ENCODE peak calls at places on chromosome X, in four cellular contexts. J is IMR-90, O is H9, U is neuronal stem cell. E is an unnamed sample.

GRCh38 chrX:140509468-140510305 is 4.8 kb upstream of the SOX3 start:
- DNase-seq in U (no peak), J (no peak), O (peak), E (no peak)

GRCh38 chrX:111119341-111119740 is 23.4 kb downstream of the PAK3 start:
- DNase-seq in O (no peak), J (no peak), U (no peak), E (no peak)

GRCh38 chrX:130700629-130701028 is 202.4 kb downstream of the ENOX2 start:
- DNase-seq in O (no peak), J (no peak), U (no peak), E (no peak)

GRCh38 chrX:125205084-125205917 is 114.4 kb upstream of the TEX13C start:
- DNase-seq in U (peak), J (no peak), O (peak), E (peak)

GRCh38 chrX:6159468-6159867 is 69.2 kb downstream of the NLGN4X start:
- DNase-seq in J (no peak), O (no peak), U (no peak), E (no peak)

GRCh38 chrX:134654398-134655012 is 3.8 kb downstream of the PLAC1 start:
- DNase-seq in U (no peak), J (no peak), O (no peak), E (no peak)

GRCh38 chrX:53268173-53268572 is 13.2 kb downstream of the IQSEC2 start:
- DNase-seq in O (no peak), J (no peak), U (no peak), E (no peak)

GRCh38 chrX:133923113-133923512 is 62.3 kb downstream of the GPC3 start:
- DNase-seq in O (no peak), J (no peak), U (no peak), E (peak)

GRCh38 chrX:149631293-149632165 is at the start of gene TMEM185A:
- DNase-seq in U (peak), J (peak), O (peak), E (peak)

GRCh38 chrX:118698516-118699247 is 28.7 kb upstream of the IL13RA1 start:
- DNase-seq in U (no peak), O (no peak), J (peak), E (no peak)

GRCh38 chrX:883588-883987 is 253.0 kb downstream of the SHOX start:
- DNase-seq in U (no peak), J (no peak), O (peak), E (no peak)

GRCh38 chrX:150361777-150362351 is 1.3 kb upstream of the MAMLD1 start:
- DNase-seq in O (peak), U (no peak), J (peak), E (peak)

GRCh38 chrX:37349131-37350033 is at the start of gene PRRG1:
- DNase-seq in U (peak), J (peak), O (peak), E (peak)

GRCh38 chrX:135892781-135893180 is 463 bp downstream of the CT45A10 start:
- DNase-seq in J (no peak), U (no peak), O (no peak), E (no peak)

GRCh38 chrX:15349046-15349445 is 13.7 kb upstream of the PIGA start:
- DNase-seq in U (peak), O (peak), J (peak), E (peak)

GRCh38 chrX:129779747-129780146 is at the start of gene SASH3:
- DNase-seq in J (no peak), U (no peak), O (no peak), E (no peak)

GRCh38 chrX:118724775-118725174 is 2.6 kb upstream of the IL13RA1 start:
- DNase-seq in U (no peak), J (peak), O (no peak), E (peak)

GRCh38 chrX:12894074-12894691 is 12.2 kb upstream of the TLR8 start:
- DNase-seq in U (no peak), J (peak), O (no peak), E (peak)

GRCh38 chrX:110219920-110220319 is 98.0 kb downstream of the AMMECR1 start:
- DNase-seq in J (peak), U (no peak), O (no peak), E (peak)

GRCh38 chrX:12814434-12814833 is 23.2 kb downstream of the PRPS2 start:
- DNase-seq in O (peak), U (no peak), J (peak), E (peak)

GRCh38 chrX:9131066-9131465 is 97.1 kb upstream of the FAM9B start:
- DNase-seq in U (no peak), J (peak), O (no peak), E (no peak)

GRCh38 chrX:41922694-41923171 is 621 bp downstream of the CASK start:
- DNase-seq in O (peak), U (no peak), J (no peak), E (peak)

GRCh38 chrX:37470711-37471110 is 100.8 kb upstream of the LANCL3 start:
- DNase-seq in J (no peak), O (no peak), U (no peak), E (no peak)

GRCh38 chrX:9923357-9923756 is 43.8 kb upstream of the CLDN34 start:
- DNase-seq in J (no peak), O (no peak), U (no peak), E (no peak)

GRCh38 chrX:46325312-46325877 is 219.8 kb downstream of the ZNF674 start:
- DNase-seq in O (peak), U (no peak), J (peak), E (peak)

GRCh38 chrX:41313419-41313818 is 20.5 kb upstream of the DDX3X start:
- DNase-seq in J (peak), O (no peak), U (no peak), E (peak)

GRCh38 chrX:44844204-44844603 is 383 bp downstream of the DUSP21 start:
- DNase-seq in U (no peak), J (no peak), O (no peak), E (no peak)

GRCh38 chrX:132968282-132968681 is 9.9 kb upstream of the HS6ST2 start:
- DNase-seq in J (no peak), O (no peak), U (no peak), E (peak)

GRCh38 chrX:68018248-68019203 is 414.8 kb downstream of the OPHN1 start:
- DNase-seq in J (peak), U (peak), O (peak), E (peak)

GRCh38 chrX:150049647-150050046 is 111.4 kb upstream of the EOLA2 start:
- DNase-seq in O (no peak), J (peak), U (no peak), E (peak)

GRCh38 chrX:9494806-9495205 is 29.9 kb downstream of the TBL1X start:
- DNase-seq in J (peak), O (no peak), U (no peak), E (peak)

GRCh38 chrX:21158678-21159077 is 215.5 kb upstream of the CNKSR2 start:
- DNase-seq in O (no peak), J (no peak), U (no peak), E (no peak)

GRCh38 chrX:24260827-24261550 is 52.9 kb downstream of the SUPT20HL2 start:
- DNase-seq in O (no peak), J (peak), U (no peak), E (peak)

GRCh38 chrX:24357101-24357500 is 3.3 kb upstream of the SUPT20HL1 start:
- DNase-seq in O (no peak), J (peak), U (no peak), E (peak)

GRCh38 chrX:40581333-40581910 is 652 bp downstream of the ATP6AP2 start:
- DNase-seq in J (peak), O (no peak), U (no peak), E (peak)

GRCh38 chrX:1466971-1467561 is 14.4 kb upstream of the ASMTL start:
- DNase-seq in O (peak), J (no peak), U (no peak), E (no peak)

GRCh38 chrX:43953218-43953617 is 20.0 kb downstream of the NDP start:
- DNase-seq in O (no peak), J (peak), U (no peak), E (no peak)

GRCh38 chrX:12488220-12488619 is 303.0 kb upstream of the PRPS2 start:
- DNase-seq in U (no peak), O (no peak), J (no peak), E (no peak)

GRCh38 chrX:49079489-49080428 is at the start of gene WDR45:
- DNase-seq in J (peak), O (peak), U (peak), E (peak)
- H2AK5ac ChIP-seq in J (peak), O (no peak), U (no peak), E (peak)

GRCh38 chrX:22310779-22311178 is 38.1 kb downstream of the CBLL2 start:
- DNase-seq in O (no peak), J (peak), U (no peak), E (peak)

GRCh38 chrX:22314692-22315091 is 42.0 kb downstream of the CBLL2 start:
- DNase-seq in O (peak), J (peak), U (no peak), E (peak)

GRCh38 chrX:22314211-22314610 is 41.5 kb downstream of the CBLL2 start:
- DNase-seq in U (no peak), O (no peak), J (no peak), E (peak)

DNA sequence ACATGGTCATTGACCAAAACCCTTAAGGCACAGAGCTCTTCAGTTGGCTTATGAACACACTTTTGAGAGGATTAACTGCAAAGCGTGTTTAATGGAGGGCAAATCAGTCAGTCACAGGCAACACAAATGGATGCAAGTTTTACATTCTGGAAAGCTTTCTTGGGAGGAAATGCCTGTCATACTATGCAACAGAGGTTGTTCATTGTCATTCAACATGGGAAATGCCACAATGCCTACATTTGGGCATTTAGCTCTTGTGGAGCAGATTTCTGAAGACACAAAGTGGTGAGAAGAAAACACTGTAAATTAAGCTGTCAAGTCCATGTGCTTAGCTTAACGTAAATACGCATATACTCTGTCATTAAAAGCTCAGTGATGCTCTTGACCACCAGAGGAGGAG is 41.0 kb downstream of the CBLL2 start:
- DNase-seq in J (no peak), O (no peak), U (no peak), E (peak)
- H3K18ac ChIP-seq in J (no peak), O (no peak), U (no peak), E (no peak)

DNA sequence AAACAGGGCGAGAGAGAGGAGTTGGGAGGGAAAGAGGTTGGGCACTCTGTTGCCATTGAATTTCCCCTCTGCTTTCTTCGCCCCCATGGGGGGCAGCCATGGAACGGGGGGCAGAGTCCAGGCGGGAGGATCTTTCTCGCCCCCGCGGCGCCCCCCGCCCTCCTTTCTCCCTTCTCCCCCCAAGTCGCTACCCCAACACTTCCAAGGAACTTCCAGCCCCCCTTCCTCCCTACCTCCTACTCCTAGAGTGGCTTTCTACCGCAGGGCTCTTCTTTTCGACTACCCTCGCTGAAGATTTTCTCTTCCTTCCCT is 594 bp upstream of the STAG2 start:
- DNase-seq in J (no peak), O (no peak), U (no peak), E (no peak)
- H3K4ac ChIP-seq in J (peak), O (peak), U (no peak), E (peak)

GRCh38 chrX:154033848-154034247 is 14.1 kb upstream of the IRAK1 start:
- DNase-seq in U (no peak), J (no peak), O (no peak), E (no peak)
- H2AK5ac ChIP-seq in U (no peak), J (no peak), O (no peak), E (no peak)

GRCh38 chrX:71533514-71533849 is 578 bp downstream of the OGT start:
- DNase-seq in J (no peak), U (no peak), O (no peak), E (no peak)

GRCh38 chrX:71532078-71532752 is 689 bp upstream of the OGT start:
- DNase-seq in O (no peak), J (peak), U (no peak), E (peak)

GRCh38 chrX:71534773-71535544 is 2.1 kb downstream of the OGT start:
- DNase-seq in U (no peak), O (no peak), J (no peak), E (peak)

GRCh38 chrX:71533850-71534515 is 1.1 kb downstream of the OGT start:
- DNase-seq in U (peak), J (peak), O (peak), E (peak)

GRCh38 chrX:71532753-71533425 is at the start of gene OGT:
- DNase-seq in O (peak), U (peak), J (peak), E (peak)
- H3K18ac ChIP-seq in O (peak), U (peak), J (peak), E (peak)

GRCh38 chrX:85243761-85244410 is at the start of the genes SATL1 and ZNF711:
- DNase-seq in J (peak), O (peak), U (peak), E (peak)
- H3K4ac ChIP-seq in J (no peak), O (peak), U (no peak), E (no peak)

E was measured in mesenchymal stem cell.